ENCODE peak calls at places on chromosome 21, in five cellular contexts. Q is bronchial epithelial cell, E is fibroblast of lung, O is dorsolateral prefrontal cortex, P is HL-60. Z is an unnamed sample.

GRCh38 chr21:15140321-15141019 is 75.7 kb upstream of the NRIP1 start:
- DNase-seq in Q (peak; percentile 7), E (peak; percentile 13), O (no peak), P (no peak), Z (no peak)

GRCh38 chr21:23977971-23978370 is 1629.3 kb downstream of the MRPL39 start:
- DNase-seq in Q (peak; percentile 0), E (no peak), O (no peak), P (peak; percentile 74), Z (no peak)

GRCh38 chr21:16084776-16085364 is 355.1 kb downstream of the USP25 start:
- DNase-seq in Q (peak; percentile 25), E (peak; percentile 82), O (no peak), P (no peak), Z (no peak)

GRCh38 chr21:32520885-32521735 is 64.2 kb downstream of the TCP10L start:
- DNase-seq in Q (peak; percentile 65), E (peak; percentile 97), O (peak; percentile 52), P (peak; percentile 39), Z (no peak)

GRCh38 chr21:35217504-35218060 is 168.5 kb upstream of the RUNX1 start:
- DNase-seq in Q (peak; percentile 100), E (peak; percentile 82), O (no peak), P (no peak), Z (no peak)

GRCh38 chr21:35652196-35652595 is 408.1 kb downstream of the SETD4 start:
- DNase-seq in Q (no peak), E (no peak), O (no peak), P (no peak), Z (no peak)

GRCh38 chr21:30234643-30235042 is 18.7 kb upstream of the CLDN8 start:
- DNase-seq in Q (peak; percentile 100), E (peak; percentile 15), O (no peak), P (no peak), Z (no peak)

GRCh38 chr21:32301596-32301995 is 2.9 kb downstream of the MRAP start:
- DNase-seq in Q (no peak), E (no peak), O (no peak), P (no peak), Z (no peak)

GRCh38 chr21:14452031-14452778 is 69.3 kb upstream of the HSPA13 start:
- DNase-seq in Q (no peak), E (no peak), O (no peak), P (no peak), Z (no peak)

GRCh38 chr21:25568230-25568629 is 39.1 kb downstream of the MRPL39 start:
- DNase-seq in Q (no peak), E (peak; percentile 82), O (no peak), P (no peak), Z (no peak)

GRCh38 chr21:35326677-35327076 is 277.6 kb upstream of the RUNX1 start:
- DNase-seq in Q (no peak), E (peak; percentile 67), O (no peak), P (no peak), Z (no peak)

GRCh38 chr21:31922881-31923280 is 50.1 kb downstream of the HUNK start:
- DNase-seq in Q (no peak), E (no peak), O (no peak), P (no peak), Z (no peak)

GRCh38 chr21:29335720-29336119 is 37.0 kb downstream of the BACH1 start:
- DNase-seq in Q (peak; percentile 48), E (peak; percentile 53), O (no peak), P (no peak), Z (no peak)

GRCh38 chr21:35578831-35579470 is 481.4 kb downstream of the SETD4 start:
- DNase-seq in Q (peak; percentile 60), E (peak; percentile 66), O (no peak), P (no peak), Z (no peak)

GRCh38 chr21:15250384-15250783 is 185.6 kb upstream of the NRIP1 start:
- DNase-seq in Q (peak; percentile 85), E (peak; percentile 47), O (no peak), P (no peak), Z (no peak)

GRCh38 chr21:15005391-15005790 is 59.4 kb downstream of the NRIP1 start:
- DNase-seq in Q (no peak), E (peak; percentile 22), O (no peak), P (no peak), Z (no peak)

GRCh38 chr21:26123012-26123411 is 47.6 kb downstream of the APP start:
- DNase-seq in Q (peak; percentile 36), E (no peak), O (no peak), P (no peak), Z (no peak)

GRCh38 chr21:29786509-29786908 is 153.3 kb downstream of the GRIK1 start:
- DNase-seq in Q (no peak), E (peak; percentile 17), O (no peak), P (peak; percentile 6), Z (no peak)

GRCh38 chr21:44006017-44006624 is 6.0 kb upstream of the TRAPPC10 start:
- DNase-seq in Q (peak; percentile 87), E (peak; percentile 77), O (no peak), P (no peak), Z (no peak)

GRCh38 chr21:20419780-20420179 is 578.4 kb upstream of the NCAM2 start:
- DNase-seq in Q (peak; percentile 55), E (no peak), O (no peak), P (no peak), Z (no peak)

GRCh38 chr21:43645414-43645891 is 13.8 kb downstream of the HSF2BP start:
- DNase-seq in Q (peak; percentile 84), E (peak; percentile 80), O (no peak), P (peak; percentile 85), Z (no peak)

GRCh38 chr21:26388731-26389231 is 184.3 kb downstream of the CYYR1 start:
- DNase-seq in Q (peak; percentile 89), E (peak; percentile 29), O (no peak), P (no peak), Z (no peak)

GRCh38 chr21:25176637-25177412 is 430.5 kb downstream of the MRPL39 start:
- DNase-seq in Q (no peak), E (peak; percentile 6), O (no peak), P (no peak), Z (no peak)

GRCh38 chr21:22154579-22155274 is 1156.5 kb downstream of the NCAM2 start:
- DNase-seq in Q (no peak), E (no peak), O (no peak), P (no peak), Z (no peak)

GRCh38 chr21:28627261-28627660 is 365.4 kb downstream of the LTN1 start:
- DNase-seq in Q (no peak), E (no peak), O (no peak), P (no peak), Z (no peak)

GRCh38 chr21:35593000-35593502 is 467.3 kb downstream of the SETD4 start:
- DNase-seq in Q (peak; percentile 47), E (peak; percentile 65), O (no peak), P (no peak), Z (no peak)

GRCh38 chr21:22421416-22422190 is 1423.4 kb downstream of the NCAM2 start:
- DNase-seq in Q (no peak), E (no peak), O (no peak), P (peak; percentile 25), Z (no peak)

GRCh38 chr21:30408782-30409494 is 13.1 kb downstream of the KRTAP13-1 start:
- DNase-seq in Q (peak; percentile 87), E (peak; percentile 5), O (no peak), P (peak; percentile 60), Z (peak; percentile 42)

GRCh38 chr21:31316488-31317169 is 27.4 kb downstream of the TIAM1 start:
- DNase-seq in Q (peak; percentile 82), E (no peak), O (no peak), P (no peak), Z (no peak)

GRCh38 chr21:35231115-35231514 is 182.0 kb upstream of the RUNX1 start:
- DNase-seq in Q (peak; percentile 54), E (no peak), O (no peak), P (no peak), Z (no peak)

GRCh38 chr21:24223625-24224024 is 1383.7 kb downstream of the MRPL39 start:
- DNase-seq in Q (peak; percentile 65), E (peak; percentile 1), O (no peak), P (no peak), Z (no peak)

GRCh38 chr21:28614816-28615215 is 377.9 kb downstream of the LTN1 start:
- DNase-seq in Q (no peak), E (no peak), O (no peak), P (no peak), Z (no peak)

GRCh38 chr21:14308234-14308633 is 74.7 kb downstream of the HSPA13 start:
- DNase-seq in Q (no peak), E (no peak), O (no peak), P (peak; percentile 47), Z (no peak)

GRCh38 chr21:21200939-21201610 is 202.9 kb downstream of the NCAM2 start:
- DNase-seq in Q (no peak), E (peak; percentile 64), O (no peak), P (no peak), Z (no peak)

GRCh38 chr21:16071082-16071481 is 341.3 kb downstream of the USP25 start:
- DNase-seq in Q (no peak), E (peak; percentile 55), O (peak; percentile 84), P (no peak), Z (no peak)

GRCh38 chr21:39721885-39722284 is 23.1 kb upstream of the IGSF5 start:
- DNase-seq in Q (no peak), E (no peak), O (no peak), P (no peak), Z (no peak)

GRCh38 chr21:39728341-39728740 is 16.6 kb upstream of the IGSF5 start:
- DNase-seq in Q (no peak), E (no peak), O (no peak), P (no peak), Z (no peak)

GRCh38 chr21:39727401-39728120 is 17.4 kb upstream of the IGSF5 start:
- DNase-seq in Q (no peak), E (no peak), O (no peak), P (no peak), Z (no peak)

GRCh38 chr21:39724944-39725343 is 20.0 kb upstream of the IGSF5 start:
- DNase-seq in Q (no peak), E (no peak), O (no peak), P (no peak), Z (no peak)

DNA sequence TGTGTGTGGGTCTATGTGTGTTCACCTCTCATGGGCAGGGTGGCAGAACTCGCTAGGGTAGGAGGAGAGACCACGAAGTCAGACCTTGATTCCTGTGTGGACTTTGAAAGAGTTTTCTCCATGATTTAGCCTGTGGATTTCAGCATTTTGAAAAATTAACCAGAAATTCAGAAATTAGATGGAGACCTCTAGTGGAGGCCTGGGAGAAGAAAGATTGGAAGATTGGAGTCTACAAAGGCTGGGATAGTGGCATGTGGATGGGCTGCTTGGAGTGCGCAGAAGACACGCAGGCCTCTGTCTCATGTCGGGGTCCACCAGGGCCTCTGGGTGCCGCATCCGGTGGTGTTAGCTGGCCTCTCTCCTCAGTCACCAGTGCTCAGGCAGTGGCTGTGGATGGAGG is 18.9 kb upstream of the IGSF5 start:
- DNase-seq in Q (no peak), E (no peak), O (no peak), P (no peak), Z (no peak)
- TF ChIP-seq CTCF in Q (no peak), E (no peak), O (no peak), P (no peak), Z (no peak)

GRCh38 chr21:45386728-45387371 is 18.1 kb upstream of the COL18A1 start:
- DNase-seq in Q (peak; percentile 39), E (peak; percentile 97), O (no peak), P (no peak), Z (no peak)
- TF ChIP-seq CTCF in Q (peak; percentile 6), E (peak; percentile 28), O (no peak), P (no peak), Z (no peak)

GRCh38 chr21:45289655-45290515 is 2.2 kb upstream of the POFUT2 start:
- DNase-seq in Q (no peak), E (peak; percentile 39), O (no peak), P (no peak), Z (no peak)
- TF ChIP-seq CTCF in Q (no peak), E (no peak), O (no peak), P (no peak), Z (no peak)

GRCh38 chr21:39022901-39023693 is 160.2 kb downstream of the PSMG1 start:
- DNase-seq in Q (no peak), E (peak; percentile 49), O (no peak), P (no peak), Z (no peak)
- TF ChIP-seq CTCF in Q (no peak), E (peak; percentile 23), O (no peak), P (no peak), Z (no peak)

Z was measured in mesothelial cell of epicardium.